ENCODE peak calls at places on chromosomes 16 and 17, in six cellular contexts. One of them, this sample, is unnamed.

GRCh38 chr17:82047379-82047778 is 4.2 kb downstream of the RFNG start:
- DNase-seq in vagina: no peak
- DNase-seq in A549: no peak
- DNase-seq in prostate gland: no peak
- DNase-seq in heart left ventricle: no peak
- DNase-seq in tibial nerve: no peak
- DNase-seq in this sample: no peak

GRCh38 chr17:77345260-77345910 is 204.6 kb downstream of the SEC14L1 start:
- DNase-seq in A549: no peak
- DNase-seq in heart left ventricle: peak
- DNase-seq in vagina: peak
- DNase-seq in tibial nerve: peak
- DNase-seq in prostate gland: no peak
- DNase-seq in this sample: no peak

GRCh38 chr17:43609613-43610385 is 51.9 kb downstream of the MEOX1 start:
- DNase-seq in A549: no peak
- DNase-seq in prostate gland: no peak
- DNase-seq in vagina: no peak
- DNase-seq in heart left ventricle: no peak
- DNase-seq in tibial nerve: no peak
- DNase-seq in this sample: no peak

GRCh38 chr16:24052466-24053324 is 203.4 kb upstream of the CACNG3 start:
- DNase-seq in prostate gland: no peak
- DNase-seq in heart left ventricle: no peak
- DNase-seq in tibial nerve: no peak
- DNase-seq in vagina: no peak
- DNase-seq in A549: no peak
- DNase-seq in this sample: no peak

GRCh38 chr16:23807028-23807427 is 28.8 kb upstream of the PRKCB start:
- DNase-seq in heart left ventricle: peak
- DNase-seq in tibial nerve: no peak
- DNase-seq in vagina: no peak
- DNase-seq in prostate gland: no peak
- DNase-seq in A549: no peak
- DNase-seq in this sample: peak

GRCh38 chr16:78292726-78293380 is 193.4 kb downstream of the WWOX start:
- DNase-seq in tibial nerve: no peak
- DNase-seq in A549: no peak
- DNase-seq in prostate gland: no peak
- DNase-seq in vagina: no peak
- DNase-seq in heart left ventricle: no peak
- DNase-seq in this sample: no peak

GRCh38 chr17:31079731-31080130 is 15.0 kb upstream of the NF1 start:
- DNase-seq in vagina: no peak
- DNase-seq in heart left ventricle: no peak
- DNase-seq in A549: no peak
- DNase-seq in tibial nerve: no peak
- DNase-seq in prostate gland: no peak
- DNase-seq in this sample: no peak

GRCh38 chr17:2058521-2059124 is 3.7 kb downstream of the HIC1 start:
- DNase-seq in tibial nerve: peak
- DNase-seq in heart left ventricle: peak
- DNase-seq in A549: peak
- DNase-seq in vagina: no peak
- DNase-seq in prostate gland: no peak
- DNase-seq in this sample: peak

GRCh38 chr17:10875984-10876555 is 38.2 kb upstream of the PIRT start:
- DNase-seq in vagina: no peak
- DNase-seq in A549: peak
- DNase-seq in tibial nerve: no peak
- DNase-seq in prostate gland: peak
- DNase-seq in heart left ventricle: peak
- DNase-seq in this sample: no peak

GRCh38 chr17:73311781-73312641 is at the start of gene CDC42EP4:
- DNase-seq in prostate gland: peak
- DNase-seq in A549: peak
- DNase-seq in vagina: no peak
- DNase-seq in heart left ventricle: peak
- DNase-seq in tibial nerve: peak
- DNase-seq in this sample: peak
- TF ChIP-seq POLR2A in prostate gland: peak
- TF ChIP-seq POLR2A in A549: peak
- TF ChIP-seq POLR2A in vagina: no peak
- TF ChIP-seq POLR2A in heart left ventricle: peak
- TF ChIP-seq POLR2A in tibial nerve: peak
- TF ChIP-seq POLR2A in this sample: peak

DNA sequence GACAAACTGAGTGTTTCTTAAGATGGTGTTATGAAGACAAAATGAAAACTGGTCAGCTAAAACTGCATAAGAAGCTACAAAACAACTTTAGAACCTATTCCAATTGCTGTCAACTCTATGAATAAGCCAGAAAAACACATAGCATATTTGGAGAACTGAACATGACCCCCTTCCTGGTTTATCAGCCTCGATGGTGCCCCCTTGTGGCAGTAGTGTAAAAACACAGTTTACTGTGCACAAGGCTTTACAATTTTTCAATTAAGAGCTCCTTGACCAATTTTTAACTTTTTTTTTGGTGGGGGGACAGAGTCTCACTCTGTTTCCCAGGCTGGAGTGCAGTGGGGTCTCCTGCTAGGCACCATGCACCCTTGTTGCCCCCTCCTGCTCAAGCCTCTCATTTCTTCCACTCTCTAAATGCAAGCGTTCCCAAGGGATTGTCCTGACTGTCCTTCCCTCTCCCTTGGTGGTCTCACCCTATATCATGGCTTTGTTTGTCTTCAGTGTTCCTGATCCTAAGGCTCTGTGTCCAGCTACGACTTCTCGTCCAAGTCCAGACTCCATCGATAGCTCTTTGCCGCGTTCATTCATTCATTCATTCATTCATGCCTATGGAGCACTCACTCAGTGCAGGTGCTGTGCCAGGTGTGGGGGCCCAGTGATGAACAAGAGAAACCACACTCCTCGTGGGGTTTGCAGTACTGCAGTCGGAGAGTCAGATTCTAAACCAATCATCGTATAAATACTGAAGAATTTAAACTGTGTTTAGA is 7.5 kb downstream of the EIF1 start:
- DNase-seq in tibial nerve: no peak
- DNase-seq in prostate gland: no peak
- DNase-seq in vagina: no peak
- DNase-seq in heart left ventricle: peak
- DNase-seq in A549: peak
- DNase-seq in this sample: peak
- TF ChIP-seq POLR2A in tibial nerve: no peak
- TF ChIP-seq POLR2A in prostate gland: no peak
- TF ChIP-seq POLR2A in vagina: no peak
- TF ChIP-seq POLR2A in heart left ventricle: no peak
- TF ChIP-seq POLR2A in A549: no peak
- TF ChIP-seq POLR2A in this sample: no peak

GRCh38 chr16:84749815-84750214 is 50.0 kb downstream of the USP10 start:
- DNase-seq in A549: no peak
- DNase-seq in vagina: no peak
- DNase-seq in tibial nerve: no peak
- DNase-seq in heart left ventricle: no peak
- DNase-seq in prostate gland: no peak
- DNase-seq in this sample: no peak
- TF ChIP-seq POLR2A in A549: no peak
- TF ChIP-seq POLR2A in vagina: no peak
- TF ChIP-seq POLR2A in tibial nerve: no peak
- TF ChIP-seq POLR2A in heart left ventricle: no peak
- TF ChIP-seq POLR2A in prostate gland: no peak
- TF ChIP-seq POLR2A in this sample: no peak

GRCh38 chr16:30378236-30379164 is 3.9 kb downstream of the SEPTIN1 start:
- DNase-seq in prostate gland: peak
- DNase-seq in vagina: peak
- DNase-seq in A549: peak
- DNase-seq in tibial nerve: peak
- DNase-seq in heart left ventricle: peak
- DNase-seq in this sample: peak
- TF ChIP-seq POLR2A in prostate gland: peak
- TF ChIP-seq POLR2A in vagina: no peak
- TF ChIP-seq POLR2A in A549: peak
- TF ChIP-seq POLR2A in tibial nerve: peak
- TF ChIP-seq POLR2A in heart left ventricle: peak
- TF ChIP-seq POLR2A in this sample: peak

DNA sequence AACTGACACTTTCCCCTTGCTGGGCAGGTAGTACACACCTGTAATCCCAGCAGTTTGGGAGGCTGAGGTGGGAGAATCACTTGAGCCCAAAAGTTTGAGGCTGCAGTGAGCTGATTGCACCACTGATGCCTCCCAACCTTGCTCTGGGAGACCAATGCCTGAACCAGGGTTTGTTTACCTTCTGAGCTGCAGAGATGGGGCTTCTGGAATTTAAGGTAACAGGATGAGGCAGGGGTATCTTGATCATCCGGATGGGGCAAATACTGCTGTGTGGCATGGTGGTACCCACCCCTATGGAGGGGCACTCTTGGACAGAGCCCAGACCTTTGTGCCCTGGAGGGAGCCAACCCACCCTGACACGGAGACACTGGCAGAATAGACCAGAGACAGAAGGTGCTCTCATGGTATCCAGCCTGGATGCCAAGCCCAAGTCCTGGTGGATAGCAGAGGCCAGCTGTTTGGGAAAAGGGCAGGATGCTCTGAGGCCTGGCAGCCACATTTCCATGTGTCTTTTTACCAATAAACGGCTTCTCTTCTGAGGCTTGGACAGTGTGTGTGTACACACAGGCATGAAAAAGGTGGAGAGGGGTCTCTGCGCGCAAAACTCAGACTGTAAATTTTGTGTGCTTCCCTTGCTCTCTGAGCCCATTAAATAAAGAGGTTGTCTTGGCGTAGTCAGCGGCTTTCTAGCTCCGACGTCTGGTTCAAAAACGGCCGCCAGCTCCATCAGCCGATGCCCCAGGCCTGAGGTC is 4.4 kb downstream of the ZNF48 start:
- DNase-seq in prostate gland: no peak
- DNase-seq in heart left ventricle: no peak
- DNase-seq in vagina: no peak
- DNase-seq in A549: no peak
- DNase-seq in tibial nerve: no peak
- DNase-seq in this sample: no peak
- TF ChIP-seq POLR2A in prostate gland: no peak
- TF ChIP-seq POLR2A in heart left ventricle: no peak
- TF ChIP-seq POLR2A in vagina: no peak
- TF ChIP-seq POLR2A in A549: no peak
- TF ChIP-seq POLR2A in tibial nerve: no peak
- TF ChIP-seq POLR2A in this sample: no peak

DNA sequence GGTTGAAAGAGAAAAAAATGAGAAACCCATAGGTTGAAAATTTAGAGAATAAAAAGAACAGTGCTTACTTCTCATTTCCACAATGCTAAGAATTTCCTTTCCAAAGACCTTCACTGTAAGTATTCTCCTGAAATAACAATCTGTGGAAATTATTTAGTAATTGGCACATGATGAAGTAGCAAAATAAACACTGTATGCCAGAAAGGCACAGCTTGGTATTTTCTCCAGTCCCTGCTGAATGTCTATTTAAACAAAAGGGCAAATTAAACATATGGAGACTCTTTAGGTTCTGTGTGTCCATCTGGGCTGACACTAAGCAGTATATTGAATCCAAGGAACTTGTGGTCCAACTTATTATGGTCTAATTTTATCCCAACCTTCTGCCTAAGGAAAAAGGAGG is 46.1 kb downstream of the CHCT1 start:
- DNase-seq in prostate gland: no peak
- DNase-seq in tibial nerve: no peak
- DNase-seq in vagina: no peak
- DNase-seq in A549: no peak
- DNase-seq in heart left ventricle: no peak
- DNase-seq in this sample: no peak
- TF ChIP-seq POLR2A in prostate gland: no peak
- TF ChIP-seq POLR2A in tibial nerve: no peak
- TF ChIP-seq POLR2A in vagina: no peak
- TF ChIP-seq POLR2A in A549: no peak
- TF ChIP-seq POLR2A in heart left ventricle: no peak
- TF ChIP-seq POLR2A in this sample: no peak

GRCh38 chr16:29808219-29808900 is 2.0 kb downstream of the MAZ start:
- DNase-seq in A549: no peak
- DNase-seq in heart left ventricle: peak
- DNase-seq in vagina: no peak
- DNase-seq in prostate gland: no peak
- DNase-seq in tibial nerve: no peak
- DNase-seq in this sample: peak
- TF ChIP-seq POLR2A in A549: no peak
- TF ChIP-seq POLR2A in heart left ventricle: no peak
- TF ChIP-seq POLR2A in vagina: no peak
- TF ChIP-seq POLR2A in prostate gland: no peak
- TF ChIP-seq POLR2A in tibial nerve: no peak
- TF ChIP-seq POLR2A in this sample: no peak

GRCh38 chr17:45135978-45136791 is 698 bp downstream of the ACBD4 start:
- DNase-seq in A549: no peak
- DNase-seq in vagina: no peak
- DNase-seq in tibial nerve: no peak
- DNase-seq in heart left ventricle: no peak
- DNase-seq in prostate gland: no peak
- DNase-seq in this sample: peak

GRCh38 chr17:45137561-45138305 is 2.2 kb downstream of the ACBD4 start:
- DNase-seq in prostate gland: no peak
- DNase-seq in tibial nerve: no peak
- DNase-seq in heart left ventricle: no peak
- DNase-seq in vagina: no peak
- DNase-seq in A549: no peak
- DNase-seq in this sample: peak

GRCh38 chr17:45132569-45133463 is 501 bp upstream of the PLCD3 start:
- DNase-seq in vagina: no peak
- DNase-seq in tibial nerve: peak
- DNase-seq in prostate gland: peak
- DNase-seq in A549: peak
- DNase-seq in heart left ventricle: peak
- DNase-seq in this sample: peak

GRCh38 chr17:45136846-45137560 is 1.5 kb downstream of the ACBD4 start:
- DNase-seq in A549: no peak
- DNase-seq in vagina: no peak
- DNase-seq in prostate gland: no peak
- DNase-seq in tibial nerve: no peak
- DNase-seq in heart left ventricle: no peak
- DNase-seq in this sample: peak

GRCh38 chr17:45135192-45135977 is at the start of gene ACBD4:
- DNase-seq in tibial nerve: peak
- DNase-seq in vagina: peak
- DNase-seq in A549: peak
- DNase-seq in prostate gland: peak
- DNase-seq in heart left ventricle: peak
- DNase-seq in this sample: peak
- TF ChIP-seq POLR2A in tibial nerve: no peak
- TF ChIP-seq POLR2A in vagina: no peak
- TF ChIP-seq POLR2A in A549: peak
- TF ChIP-seq POLR2A in prostate gland: peak
- TF ChIP-seq POLR2A in heart left ventricle: peak
- TF ChIP-seq POLR2A in this sample: no peak